ENCODE peak calls at places on chromosome 19, in ten cellular contexts. S is IMR-90, D is A549, T is heart left ventricle, Q is body of pancreas, L is GM12892, H is right lobe of liver, Y is NB4, R is suprapubic skin, K is Peyer's patch. V is an unnamed sample.

GRCh38 chr19:55333870-55334269 is 5.8 kb upstream of the KMT5C start:
- DNase-seq in H (no peak), Q (no peak), R (no peak), D (no peak), S (no peak), T (no peak), K (no peak), Y (no peak), L (no peak), V (no peak)

GRCh38 chr19:4557971-4558941 is 1.2 kb downstream of the SEMA6B start:
- DNase-seq in T (no peak), R (no peak), S (no peak), Q (peak; percentile 60), L (no peak), K (no peak), D (no peak), Y (no peak), H (no peak), V (no peak)

GRCh38 chr19:7868671-7869452 is 5.3 kb downstream of the PRR36 start:
- DNase-seq in R (no peak), L (peak; percentile 95), T (peak; percentile 72), D (peak; percentile 91), K (peak; percentile 71), H (peak; percentile 78), Y (peak; percentile 96), Q (peak; percentile 91), S (peak; percentile 44), V (peak; percentile 93)

GRCh38 chr19:19597809-19598306 is 20.6 kb downstream of the PBX4 start:
- DNase-seq in L (peak; percentile 45), Y (no peak), K (peak; percentile 54), Q (no peak), R (no peak), S (no peak), D (no peak), H (no peak), T (no peak), V (no peak)

GRCh38 chr19:12000152-12000981 is 35.1 kb downstream of the ZNF433 start:
- DNase-seq in Y (peak; percentile 17), L (no peak), K (no peak), R (no peak), S (peak; percentile 43), H (no peak), T (no peak), Q (no peak), D (no peak), V (no peak)

GRCh38 chr19:17772172-17772571 is 20.9 kb downstream of the FCHO1 start:
- DNase-seq in Q (no peak), Y (peak; percentile 61), T (no peak), L (no peak), H (no peak), S (peak; percentile 14), R (no peak), D (peak; percentile 69), K (no peak), V (no peak)

GRCh38 chr19:5222821-5223321 is 117.7 kb downstream of the PTPRS start:
- DNase-seq in D (no peak), H (no peak), Y (no peak), S (no peak), K (no peak), Q (no peak), T (no peak), L (no peak), R (no peak), V (no peak)

GRCh38 chr19:34662919-34663318 is 14.0 kb downstream of the SCGB2B2 start:
- DNase-seq in K (peak; percentile 21), H (no peak), Q (peak; percentile 58), L (no peak), S (no peak), D (peak; percentile 70), T (no peak), R (no peak), Y (peak; percentile 61), V (peak; percentile 29)

GRCh38 chr19:4937060-4937459 is 27.8 kb downstream of the UHRF1 start:
- DNase-seq in L (no peak), Q (no peak), K (no peak), H (no peak), R (no peak), Y (no peak), S (no peak), T (no peak), D (no peak), V (no peak)

GRCh38 chr19:19270749-19271571 is 2.1 kb downstream of the TM6SF2 start:
- DNase-seq in Q (no peak), Y (no peak), D (no peak), S (no peak), K (no peak), L (peak; percentile 9), T (no peak), R (no peak), H (no peak), V (no peak)

GRCh38 chr19:16541526-16542044 is 652 bp downstream of the CHERP start:
- DNase-seq in K (no peak), Q (no peak), Y (no peak), L (no peak), D (no peak), T (no peak), S (peak; percentile 11), H (no peak), R (no peak), V (no peak)

GRCh38 chr19:10503002-10503789 is at the start of gene KEAP1:
- DNase-seq in L (no peak), D (peak; percentile 53), Y (peak; percentile 89), R (no peak), Q (peak; percentile 56), S (no peak), H (peak; percentile 68), K (peak; percentile 36), T (no peak), V (peak; percentile 82)

GRCh38 chr19:10502524-10503001 is 593 bp downstream of the KEAP1 start:
- DNase-seq in Y (peak; percentile 100), D (peak; percentile 87), T (peak; percentile 97), Q (peak; percentile 96), H (peak; percentile 95), S (peak; percentile 85), R (peak; percentile 97), K (peak; percentile 89), L (peak; percentile 97), V (peak; percentile 97)

GRCh38 chr19:10499550-10500246 is 3.5 kb downstream of the KEAP1 start:
- DNase-seq in R (no peak), H (peak; percentile 76), T (no peak), S (no peak), L (no peak), Q (no peak), Y (no peak), D (peak; percentile 22), K (no peak), V (no peak)

GRCh38 chr19:10500247-10500592 is 2.9 kb downstream of the KEAP1 start:
- DNase-seq in H (no peak), Q (no peak), T (no peak), Y (no peak), S (no peak), R (no peak), K (no peak), L (no peak), D (no peak), V (no peak)

GRCh38 chr19:10501971-10502523 is 1.1 kb downstream of the KEAP1 start:
- DNase-seq in Y (peak; percentile 86), Q (peak; percentile 100), D (peak; percentile 80), R (peak; percentile 87), S (peak; percentile 29), T (peak; percentile 89), L (peak; percentile 67), K (peak; percentile 59), H (peak; percentile 98), V (peak; percentile 71)
- TF ChIP-seq POLR2A in Y (peak; percentile 64), Q (peak; percentile 81), D (no peak), R (no peak), S (no peak), T (no peak), L (no peak), K (no peak), H (no peak), V (no peak)

DNA sequence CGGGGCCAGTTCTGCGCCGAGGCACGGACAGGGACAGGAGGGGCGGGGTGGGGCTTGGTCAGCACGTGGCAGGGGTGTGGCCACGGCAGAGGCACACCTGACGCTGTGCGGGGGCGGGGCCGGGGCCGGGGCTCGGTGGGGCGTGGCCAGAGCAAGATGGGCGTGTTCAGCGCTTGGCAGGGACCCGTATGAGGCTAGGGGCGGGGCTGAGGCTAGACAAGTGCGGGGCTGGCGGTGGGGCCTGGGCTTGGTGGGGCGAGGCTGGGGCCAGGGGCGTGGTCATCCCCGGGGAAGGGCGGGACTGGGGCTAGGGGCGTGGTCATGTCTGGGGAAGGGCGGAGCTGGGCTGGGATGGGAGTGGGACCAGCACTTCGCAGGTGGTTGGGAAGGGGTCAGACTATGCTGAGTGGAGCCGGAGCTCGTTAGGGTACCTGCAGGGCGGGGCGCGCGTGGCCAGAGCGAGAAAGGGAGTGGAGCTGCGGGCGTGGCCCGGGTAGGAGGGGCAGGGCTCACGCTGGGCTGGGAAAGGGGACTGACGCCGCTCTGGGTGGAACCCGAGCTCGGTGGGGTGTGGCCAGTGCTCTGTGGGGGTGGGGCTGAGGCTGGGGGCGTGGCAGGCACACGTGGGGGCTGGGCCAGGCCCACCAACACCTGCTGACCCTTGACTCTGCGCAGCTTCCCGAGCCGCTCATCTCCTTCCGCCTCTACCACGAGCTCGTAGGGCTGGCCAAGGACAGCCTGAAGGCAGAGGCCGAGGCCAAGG is 12.8 kb downstream of the POLR2E start:
- DNase-seq in L (peak; percentile 81), R (no peak), D (peak; percentile 91), Y (peak; percentile 47), Q (peak; percentile 98), S (no peak), K (peak; percentile 84), T (no peak), H (peak; percentile 86), V (peak; percentile 79)
- TF ChIP-seq POLR2A in L (no peak), R (no peak), D (no peak), Y (no peak), Q (no peak), S (no peak), K (no peak), T (no peak), H (no peak), V (no peak)

DNA sequence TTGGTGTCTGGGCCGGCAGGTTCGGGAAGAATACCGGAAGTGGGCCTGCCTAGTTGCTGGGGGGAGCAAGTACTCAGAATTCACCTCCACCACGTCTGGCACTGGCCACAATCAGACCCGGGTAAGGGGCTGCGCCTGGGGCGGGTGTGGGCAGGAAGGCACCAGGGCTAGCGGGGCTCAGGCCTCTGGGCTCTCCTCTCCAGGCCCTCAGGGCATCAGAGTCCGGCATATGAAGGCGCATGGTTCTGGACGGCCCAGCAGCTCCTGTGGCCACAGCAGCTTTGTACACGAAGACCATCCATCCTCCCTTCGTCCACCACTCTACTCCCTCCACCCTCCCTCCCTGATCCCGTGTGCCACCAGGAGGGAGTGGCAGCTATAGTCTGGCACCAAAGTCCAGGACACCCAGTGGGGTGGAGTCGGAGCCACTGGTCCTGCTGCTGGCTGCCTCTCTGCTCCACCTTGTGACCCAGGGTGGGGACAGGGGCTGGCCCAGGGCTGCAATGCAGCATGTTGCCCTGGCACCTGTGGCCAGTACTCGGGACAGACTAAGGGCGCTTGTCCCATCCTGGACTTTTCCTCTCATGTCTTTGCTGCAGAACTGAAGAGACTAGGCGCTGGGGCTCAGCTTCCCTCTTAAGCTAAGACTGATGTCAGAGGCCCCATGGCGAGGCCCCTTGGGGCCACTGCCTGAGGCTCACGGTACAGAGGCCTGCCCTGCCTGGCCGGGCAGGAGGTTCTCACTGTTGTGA is 11.1 kb downstream of the DDX39A start:
- DNase-seq in Y (peak; percentile 50), T (no peak), R (no peak), L (no peak), D (no peak), S (no peak), H (no peak), Q (no peak), K (no peak), V (no peak)
- TF ChIP-seq POLR2A in Y (no peak), T (no peak), R (no peak), L (peak; percentile 92), D (no peak), S (no peak), H (no peak), Q (no peak), K (no peak), V (no peak)

GRCh38 chr19:1302534-1303239 is 17.0 kb downstream of the EFNA2 start:
- DNase-seq in Q (no peak), T (no peak), H (no peak), R (no peak), D (no peak), K (no peak), L (no peak), Y (no peak), S (no peak), V (no peak)
- TF ChIP-seq POLR2A in Q (no peak), T (no peak), H (no peak), R (no peak), D (no peak), K (no peak), L (no peak), Y (no peak), S (no peak), V (no peak)

V was measured in erythroblast.